ENCODE peak calls at places on chromosomes 7 and 10, in four cellular contexts. F is DND-41, H is GM13977, I is OCI-LY7. L is an unnamed sample.

GRCh38 chr7:55903985-55904759 is 16.9 kb downstream of the ZNF713 start:
- DNase-seq in F (no peak), H (peak), I (peak), L (peak)

GRCh38 chr10:97685395-97685958 is 1.6 kb downstream of the AVPI1 start:
- DNase-seq in F (no peak), H (no peak), I (no peak), L (no peak)

GRCh38 chr10:24503627-24504320 is 219.9 kb downstream of the ARHGAP21 start:
- DNase-seq in F (peak), H (peak), I (peak), L (peak)

GRCh38 chr7:8386926-8387550 is 46.4 kb upstream of the NXPH1 start:
- DNase-seq in F (no peak), H (peak), I (no peak), L (no peak)

GRCh38 chr10:91745086-91745831 is 53.0 kb upstream of the TNKS2 start:
- DNase-seq in F (no peak), H (no peak), I (no peak), L (no peak)

GRCh38 chr10:108393111-108393510 is 1228.6 kb upstream of the SORCS1 start:
- DNase-seq in F (no peak), H (no peak), I (no peak), L (no peak)

GRCh38 chr10:43421201-43421507 is 12.2 kb upstream of the HNRNPF start:
- DNase-seq in F (no peak), H (no peak), I (no peak), L (no peak)

GRCh38 chr7:92987095-92987494 is 130.7 kb downstream of the SAMD9 start:
- DNase-seq in F (no peak), H (no peak), I (no peak), L (no peak)

GRCh38 chr10:62380002-62380401 is 5.8 kb downstream of the ZNF365 start:
- DNase-seq in F (no peak), H (no peak), I (no peak), L (no peak)

GRCh38 chr7:133987582-133987981 is 139.6 kb upstream of the LRGUK start:
- DNase-seq in F (no peak), H (no peak), I (no peak), L (no peak)

GRCh38 chr7:116801092-116801710 is 61.2 kb upstream of the CAPZA2 start:
- DNase-seq in F (no peak), H (no peak), I (no peak), L (no peak)

DNA sequence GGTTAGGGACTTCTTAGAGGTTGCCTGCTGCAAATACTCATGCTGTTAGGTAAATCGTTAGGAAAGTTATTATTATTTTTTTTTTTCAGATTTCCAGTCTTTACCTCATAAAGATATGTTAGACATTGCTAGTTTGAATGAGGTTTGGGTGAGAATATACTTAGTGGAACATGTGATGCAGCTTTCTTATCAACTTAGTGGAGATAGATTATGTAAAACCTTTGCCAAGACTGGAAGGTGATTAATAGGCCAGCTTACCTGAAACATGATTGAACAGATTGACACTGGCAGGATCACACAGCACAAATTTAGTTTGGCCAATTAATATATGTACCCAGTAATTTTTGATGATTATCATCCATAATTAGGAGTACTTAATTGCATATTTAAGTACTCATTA is 32.3 kb downstream of the ADD3 start:
- DNase-seq in F (no peak), H (no peak), I (no peak), L (no peak)
- TF ChIP-seq CTCF in F (no peak), H (no peak), I (no peak), L (no peak)

GRCh38 chr10:100927266-100927665 is 14.5 kb downstream of the SLF2 start:
- DNase-seq in F (no peak), H (no peak), I (no peak), L (no peak)

GRCh38 chr10:100934084-100934659 is 21.4 kb downstream of the SLF2 start:
- DNase-seq in F (no peak), H (no peak), I (peak), L (peak)

GRCh38 chr10:100928039-100928438 is 15.3 kb downstream of the SLF2 start:
- DNase-seq in F (no peak), H (no peak), I (no peak), L (no peak)

DNA sequence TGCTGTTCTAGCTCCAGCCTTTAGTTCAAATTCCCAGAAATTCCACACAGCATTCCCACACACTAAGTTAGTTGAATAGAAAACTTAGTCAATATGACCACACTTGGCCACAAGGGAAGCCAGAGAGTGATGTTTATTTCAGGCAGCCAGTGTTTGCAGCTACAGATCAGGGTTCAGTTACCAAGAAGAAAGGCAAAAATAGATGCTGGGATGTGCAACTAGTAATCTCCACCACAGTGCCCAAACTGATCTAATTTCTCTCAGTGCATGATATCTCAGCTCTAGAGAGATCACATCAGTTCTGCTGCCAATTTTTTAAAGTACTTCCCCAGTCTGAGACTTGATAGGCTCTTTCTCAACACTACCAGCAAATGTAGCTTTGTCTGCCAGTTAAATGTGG is 17.6 kb downstream of the SLF2 start:
- DNase-seq in F (no peak), H (no peak), I (no peak), L (no peak)
- TF ChIP-seq CTCF in F (no peak), H (no peak), I (no peak), L (no peak)

GRCh38 chr7:954330-955238 is at the start of gene ADAP1:
- DNase-seq in F (no peak), H (peak), I (peak), L (peak)
- TF ChIP-seq CTCF in F (no peak), H (peak), I (no peak), L (peak)

DNA sequence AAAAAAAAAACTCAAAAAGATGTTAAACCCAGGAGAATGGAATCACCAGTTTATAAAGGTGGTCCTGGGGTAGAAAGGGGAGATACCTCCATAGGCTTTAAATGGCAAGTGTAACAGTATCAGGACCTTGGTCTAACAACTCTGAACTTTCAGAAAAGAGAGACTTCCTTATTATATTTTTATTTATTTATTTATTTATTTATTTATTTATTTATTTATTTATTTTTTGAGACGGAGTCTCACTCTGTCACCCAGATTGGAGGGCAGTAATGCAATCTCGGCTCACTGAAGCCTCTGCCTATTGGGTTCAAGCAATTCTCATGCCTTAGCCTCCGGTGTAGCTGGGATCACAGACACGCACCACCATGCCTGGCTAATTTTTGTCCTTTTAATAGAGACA is 12.4 kb downstream of the HIBADH start:
- DNase-seq in F (no peak), H (no peak), I (no peak), L (no peak)
- TF ChIP-seq CTCF in F (no peak), H (no peak), I (no peak), L (no peak)

DNA sequence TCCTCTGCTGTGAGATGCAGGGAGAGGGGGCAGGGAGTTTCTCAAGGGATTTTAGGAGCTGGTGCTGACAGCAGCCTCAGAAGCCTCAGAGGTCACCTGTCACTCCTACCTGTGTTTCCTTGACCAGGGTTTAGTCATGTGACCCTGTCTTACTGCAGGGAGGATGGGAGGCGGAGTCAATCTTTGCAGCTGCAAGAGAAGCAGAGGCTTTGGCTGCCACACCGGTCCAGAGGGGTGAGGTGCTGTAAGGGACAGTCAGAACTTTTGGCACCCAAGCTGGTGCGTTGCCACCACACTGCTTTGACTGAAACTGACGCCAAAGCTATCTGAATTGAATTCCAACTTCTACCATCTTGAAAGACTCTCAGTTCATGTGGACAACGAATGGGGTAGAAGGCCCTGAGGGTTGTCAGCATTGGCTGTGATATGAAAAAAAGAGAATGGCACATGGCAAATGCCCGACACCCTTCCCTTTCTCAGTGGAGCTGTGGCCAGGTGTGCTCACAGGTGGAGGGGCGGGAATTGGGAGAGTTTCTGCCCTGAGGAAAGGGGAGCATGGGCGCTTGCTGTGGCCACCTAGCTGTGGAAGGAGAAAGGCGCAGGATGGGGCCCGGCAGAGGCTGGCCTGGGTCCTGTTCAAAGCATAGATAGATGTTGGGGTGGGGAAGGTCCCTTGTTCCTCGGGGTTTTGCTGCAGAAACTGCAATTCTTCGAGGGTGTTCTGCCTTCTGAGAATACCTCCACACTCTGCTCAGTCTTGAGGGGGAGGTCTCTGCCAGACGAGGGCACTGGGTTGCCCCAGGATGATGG is 69.3 kb downstream of the ARHGAP22 start:
- DNase-seq in F (no peak), H (no peak), I (no peak), L (no peak)
- TF ChIP-seq CTCF in F (peak), H (peak), I (peak), L (no peak)

DNA sequence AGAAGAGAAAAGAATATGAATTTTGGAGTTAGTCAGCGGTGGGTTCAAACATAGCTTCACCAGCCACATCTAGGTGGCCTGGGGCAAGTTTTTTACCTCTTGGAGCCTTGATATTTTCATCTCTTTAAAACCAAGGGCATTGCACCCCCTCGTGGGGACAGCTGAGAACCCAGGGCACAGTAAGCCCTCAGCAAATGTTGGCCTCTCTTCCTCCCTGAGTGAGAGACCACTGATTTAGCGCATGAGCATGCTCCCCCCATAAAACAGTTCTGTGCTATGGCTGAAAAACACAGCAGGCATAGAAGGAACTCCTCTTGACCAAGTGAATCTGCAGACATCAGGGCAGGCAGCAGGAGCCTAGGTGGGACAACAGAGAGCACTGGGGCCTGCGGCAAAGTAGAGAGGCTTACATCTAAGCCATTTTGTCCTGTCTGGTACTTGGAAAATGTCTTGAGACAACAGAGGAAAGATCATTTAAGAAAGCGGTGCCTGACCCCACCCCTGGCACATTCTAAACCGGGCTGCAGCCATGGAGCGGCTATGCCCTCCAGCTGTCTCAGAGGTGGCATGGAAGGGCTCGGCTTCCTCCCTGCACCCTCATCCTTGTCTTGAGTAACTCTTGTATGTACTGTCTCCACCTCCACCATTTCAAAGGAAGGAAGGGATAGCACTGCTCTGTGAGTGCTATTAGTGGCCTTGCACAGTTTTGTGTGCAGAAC is 94.7 kb downstream of the ARHGAP22 start:
- DNase-seq in F (peak), H (peak), I (peak), L (peak)
- TF ChIP-seq CTCF in F (peak), H (peak), I (peak), L (peak)

GRCh38 chr7:129501760-129502707 is at the start of gene SMKR1:
- DNase-seq in F (peak), H (peak), I (peak), L (peak)

GRCh38 chr7:129503725-129504124 is 1.4 kb downstream of the SMKR1 start:
- DNase-seq in F (no peak), H (no peak), I (no peak), L (no peak)

GRCh38 chr7:129498021-129498420 is 4.3 kb upstream of the SMKR1 start:
- DNase-seq in F (no peak), H (no peak), I (no peak), L (no peak)

GRCh38 chr7:129499915-129500463 is 2.3 kb upstream of the SMKR1 start:
- DNase-seq in F (no peak), H (peak), I (peak), L (no peak)

GRCh38 chr7:129502708-129503685 is 666 bp downstream of the SMKR1 start:
- DNase-seq in F (no peak), H (no peak), I (no peak), L (peak)
- TF ChIP-seq CTCF in F (no peak), H (peak), I (no peak), L (no peak)

GRCh38 chr10:131141645-131142445 is 169.7 kb downstream of the TCERG1L start:
- DNase-seq in F (no peak), H (no peak), I (no peak), L (no peak)
- TF ChIP-seq CTCF in F (no peak), H (no peak), I (no peak), L (no peak)

GRCh38 chr7:141874787-141875186 is 33.5 kb upstream of the PRSS37 start:
- DNase-seq in F (no peak), H (no peak), I (no peak), L (no peak)

GRCh38 chr7:141872931-141873330 is 31.6 kb upstream of the PRSS37 start:
- DNase-seq in F (no peak), H (peak), I (no peak), L (no peak)

GRCh38 chr7:141875453-141875852 is 34.2 kb upstream of the PRSS37 start:
- DNase-seq in F (no peak), H (no peak), I (no peak), L (no peak)

GRCh38 chr7:141877365-141877764 is 36.1 kb upstream of the PRSS37 start:
- DNase-seq in F (no peak), H (no peak), I (no peak), L (no peak)

GRCh38 chr7:141876371-141876770 is 35.1 kb upstream of the PRSS37 start:
- DNase-seq in F (no peak), H (no peak), I (no peak), L (no peak)
- TF ChIP-seq CTCF in F (no peak), H (no peak), I (no peak), L (no peak)

GRCh38 chr7:131231381-131232220 is 96.1 kb upstream of the MKLN1 start:
- DNase-seq in F (peak), H (peak), I (peak), L (peak)
- TF ChIP-seq CTCF in F (no peak), H (no peak), I (no peak), L (no peak)

L was measured in GM10248.